ENCODE peak calls at places on chromosomes 11 and 22, in seven cellular contexts. P, Q, D, L, V, A and M are unnamed samples.
A peak's percentile ranks its signal among the peaks of the same experiment; 100 is the strongest.

GRCh38 chr22:19533857-19534256 is 9.6 kb upstream of the CLDN5 start:
- DNase-seq in P (no peak), Q (no peak), D (no peak), L (no peak), V (no peak), A (no peak), M (no peak)

GRCh38 chr11:67416416-67417335 is 1.2 kb downstream of the CARNS1 start:
- DNase-seq in P (peak; percentile 64), Q (no peak), D (no peak), L (no peak), V (no peak), A (no peak), M (no peak)

GRCh38 chr11:111331711-111332479 is 33.5 kb downstream of the POU2AF3 start:
- DNase-seq in P (no peak), Q (no peak), D (no peak), L (no peak), V (no peak), A (peak; percentile 58), M (no peak)

GRCh38 chr22:38124236-38124974 is 13.9 kb upstream of the BAIAP2L2 start:
- DNase-seq in P (no peak), Q (no peak), D (no peak), L (no peak), V (no peak), A (no peak), M (no peak)

GRCh38 chr11:12356944-12357655 is 20.3 kb upstream of the PARVA start:
- DNase-seq in P (no peak), Q (no peak), D (no peak), L (no peak), V (no peak), A (no peak), M (peak; percentile 13)

GRCh38 chr22:35305525-35306070 is 5.9 kb downstream of the TOM1 start:
- DNase-seq in P (no peak), Q (no peak), D (no peak), L (no peak), V (no peak), A (no peak), M (no peak)

GRCh38 chr22:28505416-28506156 is 174.1 kb downstream of the TTC28 start:
- DNase-seq in P (no peak), Q (no peak), D (no peak), L (no peak), V (no peak), A (no peak), M (no peak)

GRCh38 chr22:40721266-40721665 is 42.0 kb downstream of the MCHR1 start:
- DNase-seq in P (peak; percentile 40), Q (no peak), D (no peak), L (no peak), V (no peak), A (peak; percentile 50), M (no peak)

GRCh38 chr22:29738118-29738815 is 18.5 kb downstream of the CABP7 start:
- DNase-seq in P (no peak), Q (no peak), D (no peak), L (no peak), V (no peak), A (no peak), M (no peak)

GRCh38 chr22:36643033-36643432 is 60.5 kb downstream of the CACNG2 start:
- DNase-seq in P (no peak), Q (no peak), D (no peak), L (no peak), V (no peak), A (no peak), M (no peak)

GRCh38 chr11:11422291-11423128 is 69.5 kb upstream of the CSNK2A3 start:
- DNase-seq in P (no peak), Q (no peak), D (no peak), L (no peak), V (no peak), A (no peak), M (no peak)

GRCh38 chr11:56883590-56883989 is 105.1 kb upstream of the OR5AK2 start:
- DNase-seq in P (no peak), Q (no peak), D (no peak), L (no peak), V (no peak), A (no peak), M (no peak)

GRCh38 chr11:83725718-83726117 is 439.6 kb upstream of the CCDC90B start:
- DNase-seq in P (no peak), Q (no peak), D (no peak), L (no peak), V (peak; percentile 28), A (no peak), M (no peak)

GRCh38 chr22:42473484-42474193 is 41.4 kb upstream of the NFAM1 start:
- DNase-seq in P (peak; percentile 53), Q (no peak), D (peak; percentile 47), L (peak; percentile 73), V (no peak), A (peak; percentile 39), M (no peak)

GRCh38 chr11:62850911-62851806 is 11.8 kb upstream of the WDR74 start:
- DNase-seq in P (peak; percentile 43), Q (no peak), D (no peak), L (peak; percentile 47), V (no peak), A (no peak), M (no peak)

GRCh38 chr22:43216738-43217137 is 29.8 kb upstream of the TTLL12 start:
- DNase-seq in P (no peak), Q (no peak), D (no peak), L (no peak), V (no peak), A (no peak), M (no peak)

GRCh38 chr22:19067696-19068348 is 54.4 kb downstream of the DGCR2 start:
- DNase-seq in P (no peak), Q (no peak), D (no peak), L (no peak), V (no peak), A (no peak), M (no peak)

GRCh38 chr11:8071616-8072581 is 9.1 kb upstream of the TUB start:
- DNase-seq in P (no peak), Q (no peak), D (no peak), L (no peak), V (no peak), A (no peak), M (no peak)

DNA sequence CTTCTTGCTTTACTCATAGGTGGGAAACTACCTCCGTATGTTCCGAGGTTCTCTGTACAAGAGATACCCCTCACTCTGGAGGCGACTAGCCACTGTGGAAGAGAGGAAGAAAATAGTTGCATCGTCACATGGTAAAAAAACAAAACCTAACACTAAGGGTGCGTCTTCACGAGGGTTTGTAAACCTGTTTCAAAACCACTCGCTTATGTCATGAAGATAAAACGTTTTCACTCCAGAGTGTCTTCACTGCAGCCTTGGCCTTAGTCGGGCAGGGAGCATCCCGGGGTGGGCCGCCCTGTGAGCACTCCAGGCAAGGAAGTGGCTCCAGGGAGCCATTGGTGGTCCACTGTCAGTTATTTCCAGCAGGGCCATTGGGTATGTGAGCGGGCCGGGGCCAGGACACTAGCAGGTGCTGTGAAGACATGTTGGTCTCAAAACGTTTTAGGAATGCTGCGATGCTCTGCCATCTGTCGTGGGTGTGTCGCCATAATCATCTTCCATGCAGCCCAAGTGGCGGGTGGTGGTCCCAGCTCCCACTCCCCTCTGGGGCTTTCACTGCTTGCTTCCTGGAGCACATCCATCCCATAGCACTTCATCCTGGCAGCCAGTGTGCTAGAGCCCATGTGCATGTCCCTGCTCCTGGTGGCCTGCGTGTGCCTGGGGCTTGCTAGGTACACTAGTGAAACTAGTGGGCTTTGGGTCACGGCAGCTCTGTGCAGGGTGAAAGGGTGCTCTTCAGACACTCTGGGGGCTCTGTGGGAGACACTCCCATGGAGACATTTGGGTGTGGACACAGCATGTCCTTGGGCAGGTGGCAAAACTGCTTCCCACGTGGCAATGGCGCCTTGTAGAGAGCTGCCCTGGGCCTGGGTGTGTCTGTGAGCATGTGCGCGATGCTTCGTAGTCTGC is 5.2 kb downstream of the SMARCB1 start:
- DNase-seq in P (no peak), Q (no peak), D (no peak), L (no peak), V (no peak), A (peak; percentile 34), M (no peak)
- TF ChIP-seq YY1 in P (no peak), Q (no peak), D (no peak), L (no peak), V (no peak), A (no peak), M (no peak)

GRCh38 chr11:134634897-134635831 is 223.1 kb upstream of the B3GAT1 start:
- DNase-seq in P (no peak), Q (no peak), D (no peak), L (no peak), V (no peak), A (peak; percentile 55), M (no peak)
- H3K9me3 ChIP-seq in P (no peaks in the 10 kb centered on the region), Q (no peaks in the 10 kb centered on the region), D (no peaks in the 10 kb centered on the region), L (no peaks in the 10 kb centered on the region), V (no peaks in the 10 kb centered on the region), A (no peaks in the 10 kb centered on the region), M (no peaks in the 10 kb centered on the region)

DNA sequence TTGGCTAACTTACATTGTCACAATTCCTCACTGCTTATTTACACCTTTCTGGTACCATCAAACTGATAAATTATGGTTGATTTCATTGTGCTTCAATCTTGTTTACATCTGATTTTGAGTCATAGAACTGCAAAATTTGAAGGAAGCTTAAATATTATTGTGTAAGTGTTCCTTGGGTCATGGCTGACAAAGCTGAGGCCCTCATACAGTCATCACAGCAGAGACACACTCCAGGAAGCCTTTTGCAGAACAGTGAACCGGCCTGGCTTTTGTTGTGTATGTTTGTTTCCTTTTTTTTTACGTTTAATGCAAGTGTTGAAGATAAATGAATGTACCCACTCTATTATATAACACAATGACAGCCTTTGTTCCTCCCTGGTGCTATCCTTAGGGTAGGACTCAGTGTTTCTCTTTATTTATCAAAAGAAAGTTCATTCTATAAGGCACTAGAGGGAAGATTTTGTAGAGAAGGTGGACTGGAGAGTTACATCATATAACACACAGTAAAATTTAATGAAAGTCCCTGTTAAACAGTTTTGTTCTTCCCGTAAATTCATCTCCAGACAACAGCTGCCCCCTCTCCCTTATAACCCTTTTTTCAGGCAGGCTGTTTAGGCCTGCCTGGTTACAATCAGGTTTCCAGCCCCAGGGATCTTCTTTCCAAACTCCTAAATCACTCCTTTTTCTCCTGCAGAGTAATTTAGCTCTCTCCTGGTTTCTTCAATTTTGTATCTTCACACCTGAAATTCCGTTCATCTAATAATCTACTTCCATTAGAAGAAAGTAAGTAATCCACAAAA is 34.3 kb upstream of the CSTF3 start:
- DNase-seq in P (no peak), Q (no peak), D (no peak), L (no peak), V (no peak), A (no peak), M (no peak)
- TF ChIP-seq YY1 in P (no peak), Q (no peak), D (no peak), L (no peak), V (no peak), A (no peak), M (no peak)

GRCh38 chr11:129569007-129569406 is 193.4 kb downstream of the BARX2 start:
- DNase-seq in P (no peak), Q (no peak), D (no peak), L (no peak), V (no peak), A (no peak), M (no peak)

GRCh38 chr11:129574431-129574830 is 198.8 kb downstream of the BARX2 start:
- DNase-seq in P (no peak), Q (no peak), D (no peak), L (no peak), V (no peak), A (no peak), M (no peak)

GRCh38 chr11:129577986-129578385 is 202.3 kb downstream of the BARX2 start:
- DNase-seq in P (no peak), Q (no peak), D (no peak), L (no peak), V (no peak), A (no peak), M (no peak)

GRCh38 chr11:129576652-129577051 is 201.0 kb downstream of the BARX2 start:
- DNase-seq in P (no peak), Q (no peak), D (no peak), L (no peak), V (no peak), A (no peak), M (no peak)

GRCh38 chr11:129573161-129573560 is 197.5 kb downstream of the BARX2 start:
- DNase-seq in P (no peak), Q (no peak), D (no peak), L (no peak), V (no peak), A (no peak), M (no peak)
- H3K9me3 ChIP-seq in P (peaks cover 6% of the 10 kb centered on the region), Q (peaks cover 7% of the 10 kb centered on the region), D (no peaks in the 10 kb centered on the region), L (no peaks in the 10 kb centered on the region), V (no peaks in the 10 kb centered on the region), A (no peaks in the 10 kb centered on the region), M (peaks cover 10% of the 10 kb centered on the region)